ENCODE peak calls at places on chromosomes 2 and 18, in four cellular contexts. R, F, M and G are unnamed samples.

GRCh38 chr2:230678451-230678850 is 34.2 kb upstream of the CAB39 start:
- DNase-seq in R (no peak), F (no peak), M (no peak), G (no peak)

GRCh38 chr2:55590810-55591440 is 26.5 kb downstream of the PPP4R3B start:
- DNase-seq in R (no peak), F (peak; percentile 91), M (no peak), G (no peak)

GRCh38 chr2:241855888-241856422 is 2.7 kb downstream of the PDCD1 start:
- DNase-seq in R (peak; percentile 13), F (no peak), M (peak; percentile 20), G (no peak)

GRCh38 chr2:26521054-26521912 is 43.4 kb upstream of the OTOF start:
- DNase-seq in R (peak; percentile 83), F (no peak), M (peak; percentile 43), G (no peak)

GRCh38 chr2:195212586-195212985 is 444.4 kb upstream of the SLC39A10 start:
- DNase-seq in R (no peak), F (no peak), M (no peak), G (peak; percentile 73)

GRCh38 chr2:42328923-42329322 is 32.1 kb downstream of the COX7A2L start:
- DNase-seq in R (no peak), F (no peak), M (no peak), G (no peak)

GRCh38 chr2:113686537-113686936 is 59.5 kb downstream of the RABL2A start:
- DNase-seq in R (no peak), F (peak; percentile 53), M (no peak), G (no peak)

GRCh38 chr2:208228481-208228880 is 26.4 kb downstream of the IDH1 start:
- DNase-seq in R (no peak), F (no peak), M (no peak), G (no peak)

GRCh38 chr2:31987454-31987853 is 23.4 kb downstream of the MEMO1 start:
- DNase-seq in R (no peak), F (peak; percentile 14), M (no peak), G (no peak)

GRCh38 chr2:230798769-230799399 is 65.9 kb upstream of the ITM2C start:
- DNase-seq in R (peak; percentile 51), F (peak; percentile 39), M (no peak), G (peak; percentile 54)

GRCh38 chr18:9184998-9185613 is 48.5 kb downstream of the ANKRD12 start:
- DNase-seq in R (no peak), F (peak; percentile 10), M (no peak), G (no peak)

GRCh38 chr18:21680148-21680547 is 24.4 kb downstream of the ABHD3 start:
- DNase-seq in R (no peak), F (no peak), M (no peak), G (no peak)

GRCh38 chr2:161358838-161359237 is 50.6 kb downstream of the PSMD14 start:
- DNase-seq in R (no peak), F (no peak), M (no peak), G (no peak)

GRCh38 chr2:171763602-171764001 is 76.3 kb downstream of the DYNC1I2 start:
- DNase-seq in R (no peak), F (peak; percentile 75), M (no peak), G (no peak)

GRCh38 chr2:184261818-184262217 is 336.5 kb upstream of the ZNF804A start:
- DNase-seq in R (no peak), F (no peak), M (no peak), G (no peak)

GRCh38 chr18:35691625-35692024 is 110.1 kb downstream of the GALNT1 start:
- DNase-seq in R (no peak), F (no peak), M (no peak), G (no peak)

GRCh38 chr2:7029291-7030059 is 112.3 kb downstream of the RNF144A start:
- DNase-seq in R (no peak), F (no peak), M (no peak), G (no peak)

GRCh38 chr18:45416168-45416567 is 199.1 kb upstream of the SLC14A2 start:
- DNase-seq in R (no peak), F (no peak), M (no peak), G (peak; percentile 99)

GRCh38 chr18:33854086-33854826 is 276.2 kb downstream of the ASXL3 start:
- DNase-seq in R (no peak), F (no peak), M (no peak), G (no peak)

GRCh38 chr2:119178811-119179601 is 20.5 kb upstream of the C1QL2 start:
- DNase-seq in R (no peak), F (peak; percentile 76), M (no peak), G (no peak)

GRCh38 chr2:115580784-115581183 is 1138.3 kb downstream of the DPP10 start:
- DNase-seq in R (no peak), F (no peak), M (no peak), G (no peak)